ENCODE peak calls at places on chromosomes 5 and 9, in eight cellular contexts. N is NCI-H774; H is cardiac fibroblast; G is CD8-positive, alpha-beta T cell; L is AG04450; A is transverse colon; D is globus pallidus; F is H9. C is an unnamed sample.

GRCh38 chr5:163658702-163659567 is 153.5 kb downstream of the MAT2B start:
- DNase-seq in L (no peak), F (no peak), G (no peak), H (no peak), A (no peak), D (no peak), N (no peak), C (no peak)

GRCh38 chr9:132794730-132795380 is 83.2 kb downstream of the AK8 start:
- DNase-seq in A (peak), N (no peak), G (no peak), H (no peak), F (no peak), L (no peak), D (no peak), C (no peak)

GRCh38 chr9:90526386-90526785 is 116.2 kb downstream of the DIRAS2 start:
- DNase-seq in N (no peak), D (no peak), G (no peak), H (no peak), F (no peak), L (no peak), A (no peak), C (peak)

GRCh38 chr9:126793686-126794417 is 11.0 kb upstream of the ZBTB43 start:
- DNase-seq in N (no peak), A (no peak), F (no peak), G (no peak), D (no peak), H (no peak), L (no peak), C (no peak)

GRCh38 chr9:34884732-34885131 is 73.4 kb upstream of the PHF24 start:
- DNase-seq in G (no peak), F (no peak), N (no peak), L (no peak), H (no peak), A (no peak), D (no peak), C (no peak)

GRCh38 chr5:153974131-153974812 is 64.4 kb downstream of the FAM114A2 start:
- DNase-seq in N (peak), D (peak), F (peak), L (peak), H (peak), G (peak), A (peak), C (peak)

GRCh38 chr5:81081461-81081835 is 121.3 kb downstream of the RASGRF2 start:
- DNase-seq in F (no peak), N (no peak), A (no peak), G (no peak), H (no peak), L (no peak), D (peak), C (no peak)

GRCh38 chr5:150578781-150579461 is 61.5 kb upstream of the SYNPO start:
- DNase-seq in F (no peak), N (no peak), G (no peak), L (no peak), D (no peak), A (no peak), H (no peak), C (no peak)

GRCh38 chr5:153079396-153079795 is 411.1 kb upstream of the GRIA1 start:
- DNase-seq in A (no peak), H (no peak), G (no peak), D (no peak), N (no peak), F (no peak), L (no peak), C (no peak)

GRCh38 chr5:147708708-147709107 is 73.8 kb downstream of the JAKMIP2 start:
- DNase-seq in H (no peak), D (no peak), N (no peak), A (no peak), F (no peak), G (no peak), L (no peak), C (no peak)

GRCh38 chr5:7763621-7764072 is 87.3 kb downstream of the CFAP90 start:
- DNase-seq in N (no peak), D (peak), G (no peak), L (no peak), H (no peak), F (no peak), A (no peak), C (peak)

C was measured in NCI-H1105 treated with DMSO at 0.1 percent for 48 hours.